ENCODE peak calls at places on chromosomes 12 and 14, in ten cellular contexts. E is HFF-Myc, T is tibial nerve, L is OCI-LY7, U is esophagus squamous epithelium, R is cardiac fibroblast, N is upper lobe of right lung, D is foreskin fibroblast, G is IMR-90, M is psoas muscle. W is an unnamed sample.

GRCh38 chr14:76882646-76883045 is 56.4 kb downstream of the LRRC74A start:
- DNase-seq in G (no peak), T (no peak), D (no peak), M (no peak), N (no peak), E (no peak), L (no peak), R (no peak), U (no peak), W (no peak)

GRCh38 chr14:101721951-101722661 is 39.4 kb upstream of the PPP2R5C start:
- DNase-seq in M (no peak), L (no peak), E (peak; percentile 60), U (no peak), R (peak; percentile 25), D (peak; percentile 68), G (no peak), T (no peak), N (no peak), W (peak; percentile 73)

GRCh38 chr14:95098984-95099599 is 58.2 kb downstream of the DICER1 start:
- DNase-seq in E (peak; percentile 45), L (peak; percentile 58), T (peak; percentile 26), N (no peak), M (peak; percentile 72), G (peak; percentile 55), U (no peak), D (peak; percentile 49), R (peak; percentile 85), W (no peak)

GRCh38 chr14:69625299-69626131 is 14.1 kb downstream of the SUSD6 start:
- DNase-seq in L (peak; percentile 72), U (no peak), G (peak; percentile 66), N (peak; percentile 83), D (peak; percentile 27), R (peak; percentile 51), M (peak; percentile 52), E (no peak), T (no peak), W (no peak)

GRCh38 chr12:57190037-57190436 is 26.6 kb upstream of the NXPH4 start:
- DNase-seq in G (no peak), N (no peak), T (no peak), U (no peak), M (no peak), R (peak; percentile 27), E (no peak), L (no peak), D (no peak), W (no peak)

GRCh38 chr12:75487310-75487709 is 6.8 kb downstream of the GLIPR1 start:
- DNase-seq in L (no peak), D (no peak), M (no peak), R (no peak), T (no peak), U (no peak), N (no peak), E (no peak), G (no peak), W (no peak)

GRCh38 chr14:38554046-38554445 is 298.2 kb upstream of the CLEC14A start:
- DNase-seq in R (no peak), D (no peak), U (no peak), L (no peak), E (no peak), N (no peak), T (no peak), M (no peak), G (peak; percentile 12), W (no peak)

GRCh38 chr12:2958432-2959193 is 584 bp upstream of the TEAD4 start:
- DNase-seq in L (no peak), N (peak; percentile 86), E (peak; percentile 56), R (peak; percentile 67), M (peak; percentile 72), G (peak; percentile 67), D (peak; percentile 74), U (no peak), T (no peak), W (peak; percentile 82)

GRCh38 chr14:34817768-34818167 is 57.4 kb downstream of the BAZ1A start:
- DNase-seq in N (no peak), L (no peak), M (no peak), T (no peak), U (no peak), R (no peak), D (no peak), G (no peak), E (no peak), W (no peak)

GRCh38 chr14:65225299-65226159 is 123.2 kb upstream of the MAX start:
- DNase-seq in G (no peak), T (no peak), D (no peak), L (no peak), E (no peak), M (no peak), R (no peak), U (no peak), N (no peak), W (no peak)

GRCh38 chr14:47022721-47023120 is 371.1 kb upstream of the RPL10L start:
- DNase-seq in M (no peak), N (no peak), U (no peak), D (no peak), G (no peak), T (no peak), E (no peak), L (no peak), R (no peak), W (no peak)

GRCh38 chr12:47349770-47350408 is 270.1 kb upstream of the AMIGO2 start:
- DNase-seq in R (peak; percentile 19), U (no peak), D (no peak), G (peak; percentile 68), N (no peak), M (no peak), L (no peak), E (no peak), T (no peak), W (no peak)

GRCh38 chr12:120225852-120226640 is 25.1 kb upstream of the RPLP0 start:
- DNase-seq in R (peak; percentile 44), G (no peak), T (no peak), M (peak; percentile 22), U (no peak), E (no peak), N (peak; percentile 88), D (no peak), L (peak; percentile 49), W (no peak)

DNA sequence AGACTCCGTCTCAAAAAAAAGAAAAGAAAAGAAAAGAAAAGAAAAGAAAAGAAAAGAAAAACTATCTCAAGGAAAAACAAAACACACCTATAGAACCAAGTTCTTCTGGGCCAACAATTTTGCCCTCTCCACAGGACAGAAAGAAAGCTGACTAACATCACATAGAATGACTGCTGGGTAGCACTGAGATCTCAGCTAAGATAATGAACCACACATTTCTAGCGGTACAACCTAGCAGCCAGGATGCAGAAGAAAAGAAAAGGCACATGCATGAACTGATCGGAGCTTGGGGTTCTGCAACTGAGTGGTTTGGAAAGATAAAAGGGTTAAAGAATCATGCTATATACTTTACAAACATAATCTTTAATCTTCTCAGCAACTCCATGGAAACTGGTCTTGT is 19.5 kb downstream of the TMED10 start:
- DNase-seq in G (no peak), E (no peak), N (no peak), R (no peak), U (no peak), D (no peak), T (no peak), L (no peak), M (no peak), W (no peak)
- H3K4me3 ChIP-seq in G (no peak overlapping the region), E (no peak overlapping the region), N (no peak overlapping the region), R (no peak overlapping the region), U (no peak overlapping the region), D (no peak overlapping the region), T (no peak overlapping the region), L (no peak overlapping the region), M (no peak overlapping the region), W (no peak overlapping the region)

GRCh38 chr12:72282721-72283120 is 10.6 kb downstream of the TRHDE start:
- DNase-seq in L (no peak), R (peak; percentile 34), M (no peak), N (no peak), D (no peak), U (no peak), E (no peak), G (no peak), T (no peak), W (no peak)
- TF ChIP-seq CTCF in L (peak; percentile 30), R (peak; percentile 59), M (peak; percentile 47), N (peak; percentile 45), D (peak; percentile 77), U (peak; percentile 21), E (peak; percentile 69), G (peak; percentile 58), T (no peak), W (no peak)

DNA sequence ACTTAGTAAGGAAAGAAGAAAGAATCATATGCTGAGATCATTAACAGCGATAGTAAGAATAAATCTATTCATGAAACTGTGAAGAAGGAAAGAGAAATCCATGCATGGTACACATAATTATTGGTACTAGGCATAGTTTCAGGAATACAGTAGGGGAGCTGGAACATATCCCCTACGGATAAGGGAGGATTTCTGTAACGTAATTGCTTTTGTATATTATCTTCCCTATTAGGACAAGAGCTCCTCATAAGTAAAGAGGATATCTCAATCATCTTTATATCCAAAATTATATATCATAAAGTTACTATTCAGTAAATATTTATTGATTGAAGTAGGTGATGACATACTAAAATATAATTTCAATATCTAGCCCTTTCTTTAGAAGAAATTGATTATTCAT is 22.9 kb downstream of the SYT1 start:
- DNase-seq in U (no peak), M (no peak), R (no peak), T (no peak), G (no peak), D (no peak), L (no peak), E (no peak), N (no peak), W (no peak)
- H3K4me3 ChIP-seq in U (no peak overlapping the region), M (no peak overlapping the region), R (no peak overlapping the region), T (no peak overlapping the region), G (no peak overlapping the region), D (no peak overlapping the region), L (no peak overlapping the region), E (no peak overlapping the region), N (no peak overlapping the region), W (no peak overlapping the region)

GRCh38 chr12:46304080-46304479 is 35.2 kb upstream of the SLC38A1 start:
- DNase-seq in G (peak; percentile 12), E (peak; percentile 12), R (no peak), N (no peak), L (no peak), D (no peak), U (no peak), M (no peak), T (no peak), W (no peak)
- TF ChIP-seq CTCF in G (no peak), E (no peak), R (no peak), N (no peak), L (no peak), D (no peak), U (no peak), M (no peak), T (no peak), W (no peak)

W was measured in coronary artery.